ENCODE peak calls at places on chromosome 15, in five cellular contexts. One of them, this sample, is unnamed.

GRCh38 chr15:45091161-45091560 is 22.8 kb downstream of the DUOX2 start:
- DNase-seq in T-helper 1 cell: no peak
- DNase-seq in endothelial cell: no peak
- DNase-seq in posterior vena cava: no peak
- DNase-seq in kidney: no peak
- DNase-seq in this sample: no peak

GRCh38 chr15:40448354-40448753 is 7.6 kb downstream of the BAHD1 start:
- DNase-seq in endothelial cell: no peak
- DNase-seq in kidney: no peak
- DNase-seq in T-helper 1 cell: no peak
- DNase-seq in posterior vena cava: no peak
- DNase-seq in this sample: no peak

GRCh38 chr15:42832577-42832976 is 88.0 kb downstream of the TTBK2 start:
- DNase-seq in endothelial cell: no peak
- DNase-seq in kidney: no peak
- DNase-seq in posterior vena cava: no peak
- DNase-seq in T-helper 1 cell: no peak
- DNase-seq in this sample: no peak

GRCh38 chr15:34038404-34039179 is 412 bp downstream of the AVEN start:
- DNase-seq in endothelial cell: peak
- DNase-seq in T-helper 1 cell: peak
- DNase-seq in kidney: peak
- DNase-seq in posterior vena cava: peak
- DNase-seq in this sample: peak

GRCh38 chr15:74891469-74891868 is 1.6 kb downstream of the MPI start:
- DNase-seq in posterior vena cava: no peak
- DNase-seq in endothelial cell: no peak
- DNase-seq in kidney: no peak
- DNase-seq in T-helper 1 cell: no peak
- DNase-seq in this sample: no peak

GRCh38 chr15:60128000-60128376 is 123.9 kb downstream of the FOXB1 start:
- DNase-seq in T-helper 1 cell: no peak
- DNase-seq in posterior vena cava: no peak
- DNase-seq in kidney: no peak
- DNase-seq in endothelial cell: no peak
- DNase-seq in this sample: no peak

GRCh38 chr15:85475711-85476110 is 95.3 kb downstream of the AKAP13 start:
- DNase-seq in posterior vena cava: no peak
- DNase-seq in endothelial cell: no peak
- DNase-seq in T-helper 1 cell: no peak
- DNase-seq in kidney: no peak
- DNase-seq in this sample: no peak

GRCh38 chr15:57486807-57487206 is 104.9 kb upstream of the MYZAP start:
- DNase-seq in endothelial cell: no peak
- DNase-seq in kidney: no peak
- DNase-seq in T-helper 1 cell: no peak
- DNase-seq in posterior vena cava: no peak
- DNase-seq in this sample: no peak

GRCh38 chr15:85646538-85647091 is 148.1 kb downstream of the KLHL25 start:
- DNase-seq in posterior vena cava: no peak
- DNase-seq in T-helper 1 cell: peak
- DNase-seq in endothelial cell: no peak
- DNase-seq in kidney: no peak
- DNase-seq in this sample: no peak

GRCh38 chr15:77376770-77377169 is 43.1 kb downstream of the PEAK1 start:
- DNase-seq in kidney: no peak
- DNase-seq in endothelial cell: no peak
- DNase-seq in posterior vena cava: no peak
- DNase-seq in T-helper 1 cell: no peak
- DNase-seq in this sample: no peak

GRCh38 chr15:92819312-92820232 is 80.6 kb upstream of the CHD2 start:
- DNase-seq in T-helper 1 cell: peak
- DNase-seq in endothelial cell: no peak
- DNase-seq in kidney: no peak
- DNase-seq in posterior vena cava: no peak
- DNase-seq in this sample: no peak

This sample was measured in naive thymus-derived CD8-positive, alpha-beta T cell.